ENCODE peak calls at places on chromosomes 13 and 19, in nine cellular contexts. W is NCI-H345; V is left colon; G is occipital lobe; M is effector CD4-positive, alpha-beta T cell; L is lower lobe of right lung; U is type B pancreatic cell; S is astrocyte of the spinal cord; N is NCI-H1930. E is an unnamed sample.

GRCh38 chr19:17511724-17512573 is 500 bp downstream of the PGLS start:
- DNase-seq in M (peak; percentile 77), U (peak; percentile 85), L (peak; percentile 93), N (peak; percentile 72), W (peak; percentile 56), S (peak; percentile 87), G (peak; percentile 89), V (peak; percentile 88), E (no peak)

GRCh38 chr19:39237200-39238184 is 7.3 kb downstream of the IFNL3 start:
- DNase-seq in U (no peak), G (no peak), L (peak; percentile 91), S (no peak), N (no peak), W (peak; percentile 47), V (peak; percentile 80), M (peak; percentile 17), E (no peak)

GRCh38 chr19:33201473-33201872 is 7.3 kb downstream of the LRP3 start:
- DNase-seq in S (no peak), N (no peak), W (no peak), V (no peak), G (no peak), L (no peak), U (no peak), M (no peak), E (no peak)

GRCh38 chr13:112684041-112684440 is 5.8 kb upstream of the ATP11A start:
- DNase-seq in U (peak; percentile 36), G (no peak), W (no peak), S (no peak), L (no peak), N (no peak), M (no peak), V (no peak), E (no peak)

GRCh38 chr19:39543477-39543857 is 3.5 kb upstream of the EID2 start:
- DNase-seq in V (no peak), W (no peak), L (no peak), S (no peak), U (no peak), G (no peak), M (no peak), N (no peak), E (no peak)

GRCh38 chr13:83780201-83780600 is 102.1 kb downstream of the SLITRK1 start:
- DNase-seq in W (no peak), V (no peak), U (no peak), L (no peak), M (no peak), N (no peak), G (no peak), S (peak; percentile 16), E (peak; percentile 33)

GRCh38 chr19:47434088-47434487 is 14.8 kb upstream of the MEIS3 start:
- DNase-seq in M (no peak), W (no peak), U (no peak), N (no peak), V (no peak), S (no peak), G (no peak), L (peak; percentile 24), E (no peak)

GRCh38 chr19:8610041-8610927 is at the start of gene ADAMTS10:
- DNase-seq in N (no peak), L (no peak), S (peak; percentile 59), W (no peak), G (no peak), V (peak; percentile 30), U (no peak), M (peak; percentile 24), E (no peak)

GRCh38 chr19:443005-443404 is 17.8 kb downstream of the SHC2 start:
- DNase-seq in L (no peak), S (no peak), G (no peak), W (no peak), V (no peak), U (no peak), N (no peak), M (no peak), E (no peak)

GRCh38 chr19:31821346-31821745 is 472.1 kb upstream of the TSHZ3 start:
- DNase-seq in W (no peak), G (no peak), M (no peak), V (no peak), N (no peak), S (no peak), L (no peak), U (no peak), E (no peak)